ENCODE peak calls at places on chromosomes 13 and 19, in seven cellular contexts. M, W, E, O, B, Q and J are unnamed samples.

GRCh38 chr19:18073197-18073596 is 13.5 kb downstream of the IL12RB1 start:
- DNase-seq in M (no peak), W (no peak), E (no peak), O (no peak), B (no peak), Q (no peak), J (no peak)

GRCh38 chr13:48303331-48304131 is at the start of gene RB1:
- DNase-seq in M (peak; percentile 87), W (peak; percentile 92), E (peak; percentile 96), O (peak; percentile 87), B (peak; percentile 94), Q (peak; percentile 96), J (peak; percentile 82)

GRCh38 chr13:113049521-113049941 is 56.1 kb upstream of the F7 start:
- DNase-seq in M (no peak), W (no peak), E (no peak), O (no peak), B (no peak), Q (no peak), J (no peak)

GRCh38 chr19:55305491-55305890 is 19.6 kb downstream of the TMEM150B start:
- DNase-seq in M (no peak), W (peak; percentile 63), E (peak; percentile 63), O (peak; percentile 86), B (peak; percentile 75), Q (peak; percentile 84), J (no peak)

GRCh38 chr13:30892966-30893365 is 13.1 kb upstream of the MEDAG start:
- DNase-seq in M (peak; percentile 48), W (no peak), E (no peak), O (no peak), B (no peak), Q (no peak), J (no peak)

GRCh38 chr19:14361824-14362223 is 19.4 kb upstream of the ADGRE5 start:
- DNase-seq in M (no peak), W (peak; percentile 53), E (peak; percentile 55), O (peak; percentile 48), B (peak; percentile 82), Q (peak; percentile 76), J (no peak)

GRCh38 chr13:20231839-20232555 is at the start of gene GJB6:
- DNase-seq in M (no peak), W (peak; percentile 27), E (no peak), O (peak; percentile 69), B (peak; percentile 73), Q (peak; percentile 72), J (no peak)

GRCh38 chr19:30450101-30450500 is 77.9 kb downstream of the ZNF536 start:
- DNase-seq in M (no peak), W (no peak), E (no peak), O (no peak), B (no peak), Q (no peak), J (no peak)

GRCh38 chr13:24215732-24216131 is 55.2 kb downstream of the SPATA13 start:
- DNase-seq in M (peak; percentile 60), W (no peak), E (no peak), O (no peak), B (no peak), Q (no peak), J (no peak)

GRCh38 chr13:59531571-59532091 is 632.1 kb downstream of the DIAPH3 start:
- DNase-seq in M (peak; percentile 89), W (peak; percentile 11), E (peak; percentile 73), O (no peak), B (no peak), Q (no peak), J (no peak)

GRCh38 chr13:114315074-114315785 is 927 bp downstream of the CHAMP1 start:
- DNase-seq in M (no peak), W (no peak), E (no peak), O (no peak), B (no peak), Q (no peak), J (no peak)

GRCh38 chr13:31909889-31910551 is 121.6 kb upstream of the FRY start:
- DNase-seq in M (peak; percentile 70), W (peak; percentile 75), E (peak; percentile 81), O (no peak), B (peak; percentile 60), Q (peak; percentile 79), J (peak; percentile 27)

GRCh38 chr19:30046522-30046921 is 104.5 kb downstream of the URI1 start:
- DNase-seq in M (peak; percentile 1), W (no peak), E (no peak), O (peak; percentile 45), B (no peak), Q (no peak), J (no peak)

GRCh38 chr19:2755448-2755705 is 15.6 kb upstream of the SLC39A3 start:
- DNase-seq in M (no peak), W (no peak), E (no peak), O (no peak), B (no peak), Q (no peak), J (no peak)

GRCh38 chr19:41895745-41896580 is 13.0 kb downstream of the ARHGEF1 start:
- DNase-seq in M (no peak), W (no peak), E (no peak), O (no peak), B (peak; percentile 70), Q (no peak), J (no peak)

GRCh38 chr19:40141546-40141945 is 49.7 kb upstream of the MAP3K10 start:
- DNase-seq in M (no peak), W (no peak), E (no peak), O (no peak), B (no peak), Q (no peak), J (no peak)

GRCh38 chr13:108911807-108912206 is 282.4 kb downstream of the MYO16 start:
- DNase-seq in M (no peak), W (no peak), E (no peak), O (no peak), B (no peak), Q (no peak), J (no peak)

GRCh38 chr13:33105387-33106005 is 89.3 kb downstream of the KL start:
- DNase-seq in M (no peak), W (no peak), E (no peak), O (no peak), B (no peak), Q (no peak), J (no peak)

GRCh38 chr19:47471733-47472457 is at the start of gene SLC8A2:
- DNase-seq in M (peak; percentile 77), W (peak; percentile 78), E (no peak), O (peak; percentile 86), B (peak; percentile 71), Q (peak; percentile 83), J (no peak)

GRCh38 chr13:53501387-53501786 is 472.8 kb downstream of the OLFM4 start:
- DNase-seq in M (no peak), W (no peak), E (no peak), O (peak; percentile 2), B (no peak), Q (no peak), J (no peak)

GRCh38 chr19:48836089-48837017 is at the start of gene HSD17B14:
- DNase-seq in M (no peak), W (no peak), E (peak; percentile 55), O (no peak), B (peak; percentile 58), Q (no peak), J (no peak)

GRCh38 chr13:92297971-92298942 is 899.8 kb downstream of the GPC5 start:
- DNase-seq in M (no peak), W (no peak), E (no peak), O (no peak), B (no peak), Q (no peak), J (no peak)

GRCh38 chr13:64417609-64418008 is 2812.5 kb downstream of the PCDH9 start:
- DNase-seq in M (no peak), W (no peak), E (no peak), O (no peak), B (no peak), Q (no peak), J (no peak)

GRCh38 chr19:17184381-17184841 is 30.7 kb upstream of the USE1 start:
- DNase-seq in M (peak; percentile 7), W (peak; percentile 74), E (peak; percentile 75), O (no peak), B (peak; percentile 83), Q (peak; percentile 75), J (peak; percentile 59)

GRCh38 chr19:7978196-7978825 is 27.1 kb downstream of the ELAVL1 start:
- DNase-seq in M (peak; percentile 7), W (no peak), E (no peak), O (no peak), B (no peak), Q (no peak), J (no peak)

GRCh38 chr13:34044041-34044440 is 226.1 kb downstream of the RFC3 start:
- DNase-seq in M (no peak), W (no peak), E (no peak), O (no peak), B (no peak), Q (no peak), J (no peak)